ENCODE peak calls at places on chromosomes 2 and 18, in four cellular contexts. One of them, this sample, is unnamed.

GRCh38 chr2:127137741-127138140 is 30.8 kb upstream of the BIN1 start:
- DNase-seq in activated naive CD8-positive, alpha-beta T cell treated with anti-CD3 and anti-CD28 coated beads, Interleukin-2, amount 50 U/mL, for 24 hours: no peak
- DNase-seq in colonic mucosa: no peak
- DNase-seq in germinal center: no peak
- DNase-seq in this sample: no peak

GRCh38 chr2:233817995-233818638 is 36.2 kb downstream of the HJURP start:
- DNase-seq in activated naive CD8-positive, alpha-beta T cell treated with anti-CD3 and anti-CD28 coated beads, Interleukin-2, amount 50 U/mL, for 24 hours: no peak
- DNase-seq in colonic mucosa: no peak
- DNase-seq in germinal center: no peak
- DNase-seq in this sample: no peak

GRCh38 chr18:23828426-23828825 is 139.2 kb downstream of the LAMA3 start:
- DNase-seq in activated naive CD8-positive, alpha-beta T cell treated with anti-CD3 and anti-CD28 coated beads, Interleukin-2, amount 50 U/mL, for 24 hours: peak
- DNase-seq in colonic mucosa: no peak
- DNase-seq in germinal center: no peak
- DNase-seq in this sample: peak

GRCh38 chr2:186209532-186209931 is 276.5 kb upstream of the ZC3H15 start:
- DNase-seq in activated naive CD8-positive, alpha-beta T cell treated with anti-CD3 and anti-CD28 coated beads, Interleukin-2, amount 50 U/mL, for 24 hours: no peak
- DNase-seq in colonic mucosa: no peak
- DNase-seq in germinal center: no peak
- DNase-seq in this sample: no peak

GRCh38 chr2:105397959-105398521 is 811 bp downstream of the FHL2 start:
- DNase-seq in activated naive CD8-positive, alpha-beta T cell treated with anti-CD3 and anti-CD28 coated beads, Interleukin-2, amount 50 U/mL, for 24 hours: no peak
- DNase-seq in colonic mucosa: no peak
- DNase-seq in germinal center: no peak
- DNase-seq in this sample: no peak

GRCh38 chr2:29425866-29426265 is 310.7 kb downstream of the CLIP4 start:
- DNase-seq in activated naive CD8-positive, alpha-beta T cell treated with anti-CD3 and anti-CD28 coated beads, Interleukin-2, amount 50 U/mL, for 24 hours: no peak
- DNase-seq in colonic mucosa: no peak
- DNase-seq in germinal center: no peak
- DNase-seq in this sample: no peak

GRCh38 chr2:11945139-11946126 is 199.0 kb downstream of the LPIN1 start:
- DNase-seq in activated naive CD8-positive, alpha-beta T cell treated with anti-CD3 and anti-CD28 coated beads, Interleukin-2, amount 50 U/mL, for 24 hours: no peak
- DNase-seq in colonic mucosa: no peak
- DNase-seq in germinal center: no peak
- DNase-seq in this sample: no peak

GRCh38 chr2:7031424-7032245 is 114.4 kb downstream of the RNF144A start:
- DNase-seq in activated naive CD8-positive, alpha-beta T cell treated with anti-CD3 and anti-CD28 coated beads, Interleukin-2, amount 50 U/mL, for 24 hours: no peak
- DNase-seq in colonic mucosa: peak
- DNase-seq in germinal center: no peak
- DNase-seq in this sample: peak

GRCh38 chr2:4674007-4674406 is 970.6 kb downstream of the DCDC2C start:
- DNase-seq in activated naive CD8-positive, alpha-beta T cell treated with anti-CD3 and anti-CD28 coated beads, Interleukin-2, amount 50 U/mL, for 24 hours: peak
- DNase-seq in colonic mucosa: no peak
- DNase-seq in germinal center: no peak
- DNase-seq in this sample: no peak

GRCh38 chr2:69205076-69205475 is 182.0 kb downstream of the GFPT1 start:
- DNase-seq in activated naive CD8-positive, alpha-beta T cell treated with anti-CD3 and anti-CD28 coated beads, Interleukin-2, amount 50 U/mL, for 24 hours: no peak
- DNase-seq in colonic mucosa: no peak
- DNase-seq in germinal center: no peak
- DNase-seq in this sample: no peak

GRCh38 chr2:61707984-61708852 is 145.6 kb downstream of the FAM161A start:
- DNase-seq in activated naive CD8-positive, alpha-beta T cell treated with anti-CD3 and anti-CD28 coated beads, Interleukin-2, amount 50 U/mL, for 24 hours: no peak
- DNase-seq in colonic mucosa: no peak
- DNase-seq in germinal center: no peak
- DNase-seq in this sample: peak